ENCODE peak calls at places on chromosomes 11 and 22, in nine cellular contexts. S, I, A, D, L, O, B, G and C are unnamed samples.

GRCh38 chr11:117217141-117217609 is 14.7 kb downstream of the PCSK7 start:
- DNase-seq in S (no peak), L (no peak), G (peak), B (no peak), I (peak), D (no peak), A (no peak), O (peak), C (no peak)

GRCh38 chr11:30789270-30789669 is 203.1 kb upstream of the MPPED2 start:
- DNase-seq in G (no peak), B (no peak), O (no peak), D (no peak), L (no peak), A (no peak), S (no peak), I (peak), C (no peak)

GRCh38 chr11:7667460-7667859 is 5.8 kb downstream of the CYB5R2 start:
- DNase-seq in L (no peak), A (no peak), G (no peak), S (no peak), I (no peak), O (no peak), D (no peak), B (no peak), C (no peak)

GRCh38 chr11:125886997-125887372 is 483 bp upstream of the HYLS1 start:
- DNase-seq in G (peak), I (peak), L (peak), D (peak), S (no peak), A (no peak), B (peak), O (peak), C (peak)

GRCh38 chr22:38262051-38262795 is 10.6 kb downstream of the TMEM184B start:
- DNase-seq in S (no peak), A (peak), D (no peak), O (peak), L (peak), I (no peak), B (peak), G (peak), C (no peak)

GRCh38 chr11:68370211-68371111 is 58.1 kb downstream of the LRP5 start:
- DNase-seq in A (no peak), I (no peak), B (no peak), S (peak), D (no peak), O (peak), L (peak), G (no peak), C (no peak)

GRCh38 chr11:62033191-62034044 is 66.0 kb upstream of the FTH1 start:
- DNase-seq in L (no peak), I (no peak), G (no peak), O (no peak), S (no peak), B (no peak), A (no peak), D (no peak), C (no peak)

GRCh38 chr11:50170115-50170514 is 137.4 kb downstream of the OR4C45 start:
- DNase-seq in A (no peak), O (no peak), D (no peak), S (no peak), B (peak), L (no peak), G (no peak), I (no peak), C (no peak)

GRCh38 chr22:21982338-21982965 is at the start of gene TOP3B:
- DNase-seq in S (peak), O (peak), I (peak), L (peak), A (peak), G (peak), B (peak), D (peak), C (peak)

GRCh38 chr11:75240381-75241035 is at the start of gene TPBGL:
- DNase-seq in A (peak), G (peak), S (no peak), L (no peak), B (no peak), D (no peak), O (no peak), I (peak), C (no peak)

GRCh38 chr22:39634530-39635399 is 64.2 kb downstream of the CACNA1I start:
- DNase-seq in B (peak), G (no peak), S (no peak), D (no peak), L (peak), A (peak), I (peak), O (no peak), C (no peak)

GRCh38 chr11:132134322-132134721 is 763.9 kb downstream of the NTM start:
- DNase-seq in B (no peak), G (no peak), A (no peak), S (no peak), L (no peak), O (no peak), I (no peak), D (no peak), C (no peak)

DNA sequence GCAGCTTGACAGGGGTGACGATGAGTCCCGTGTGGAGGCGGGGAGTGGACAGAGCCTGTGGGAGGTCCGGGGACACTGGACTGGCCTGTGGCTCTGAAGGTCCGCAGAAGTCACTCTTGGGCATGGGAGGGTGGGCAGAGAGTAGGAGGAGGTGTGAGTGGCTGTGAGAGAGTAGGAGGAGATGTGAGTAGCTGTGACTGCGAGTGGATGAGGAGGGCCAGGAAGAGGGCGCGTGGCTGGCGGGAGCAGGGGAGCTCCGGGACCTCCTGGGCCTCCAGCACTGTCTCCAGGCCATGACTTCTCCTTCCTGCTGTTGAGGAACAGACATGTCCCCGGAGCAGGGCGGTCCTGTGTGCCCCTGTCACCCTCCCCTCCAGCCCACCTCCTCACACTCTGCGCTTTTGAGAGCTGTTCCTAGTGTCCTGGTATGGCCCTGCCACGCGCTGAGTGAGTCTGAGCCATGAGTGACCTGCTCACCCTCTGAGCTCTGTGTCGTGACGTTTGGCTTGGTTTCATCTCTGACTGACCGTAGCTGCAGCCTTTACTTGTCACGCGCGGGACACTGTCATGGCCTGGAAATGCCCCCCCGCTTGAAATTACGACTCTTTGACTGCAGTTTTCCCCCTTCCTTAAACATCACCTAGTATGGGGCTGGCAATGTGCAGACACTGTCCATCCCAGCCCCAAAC is 391.5 kb downstream of the TBC1D22A start:
- DNase-seq in I (no peak), G (no peak), L (no peak), S (no peak), D (no peak), O (no peak), A (no peak), B (no peak), C (no peak)
- H3K27ac ChIP-seq in I (no peak), G (no peak), L (no peak), S (no peak), D (no peak), O (no peak), A (no peak), B (no peak), C (no peak)

DNA sequence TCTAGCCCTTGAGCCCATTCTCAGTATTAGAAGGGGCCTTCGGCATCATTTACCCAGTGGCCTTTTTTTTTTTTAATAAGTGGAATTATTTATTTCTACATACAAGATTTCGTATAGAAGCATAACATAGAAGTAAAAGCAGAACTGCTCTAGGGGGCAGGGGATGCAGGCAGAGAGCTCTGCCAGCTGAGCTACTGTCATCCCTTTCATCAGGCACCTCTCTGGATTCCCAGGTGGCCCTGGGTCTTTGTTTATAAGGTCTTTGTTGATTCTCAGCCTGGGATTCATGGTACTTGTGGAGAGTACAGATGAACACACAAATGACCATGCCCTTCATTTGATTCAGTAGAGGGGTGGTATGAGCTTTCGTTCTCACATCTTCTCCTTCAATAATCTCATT is 66.4 kb downstream of the GAB2 start:
- DNase-seq in I (no peak), L (no peak), D (no peak), B (no peak), G (no peak), O (no peak), S (no peak), A (no peak), C (no peak)
- H3K27ac ChIP-seq in I (no peak), L (peak), D (no peak), B (peak), G (peak), O (peak), S (peak), A (peak), C (peak)

DNA sequence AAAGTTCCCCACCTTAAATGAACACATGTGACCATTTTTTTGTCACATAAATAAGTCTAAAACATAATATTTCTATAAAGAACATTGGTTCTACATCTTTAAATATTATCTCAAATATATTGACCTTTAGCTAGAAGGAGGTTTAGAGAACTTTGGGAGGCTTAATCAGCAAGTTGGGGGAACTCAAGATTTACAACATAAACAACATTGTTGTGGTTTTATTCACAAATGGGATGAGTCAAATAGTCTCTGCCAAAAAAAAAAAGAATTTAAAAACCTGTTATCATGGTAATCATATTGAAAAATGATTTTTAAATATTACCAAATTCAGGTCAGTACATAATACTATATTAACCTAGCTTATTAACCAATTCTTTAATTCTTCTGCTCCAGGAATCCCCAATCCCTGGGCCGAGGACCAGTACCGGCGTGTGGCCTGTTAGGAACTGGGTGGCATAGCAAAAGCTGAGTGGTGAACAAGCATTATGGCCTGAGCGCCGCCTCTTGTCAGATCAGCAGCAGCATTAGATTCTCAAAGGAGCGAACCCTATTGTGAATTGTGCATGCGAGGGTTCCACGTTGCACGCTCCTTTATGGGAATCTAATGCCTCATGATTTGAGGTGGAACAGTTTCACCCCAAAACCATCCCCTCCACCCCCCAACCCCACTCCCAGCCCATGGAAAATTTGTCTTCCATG is 98.2 kb downstream of the RDX start:
- DNase-seq in A (no peak), D (no peak), O (no peak), L (no peak), I (peak), S (no peak), G (no peak), B (no peak), C (no peak)
- H3K27ac ChIP-seq in A (no peak), D (no peak), O (no peak), L (no peak), I (no peak), S (no peak), G (no peak), B (no peak), C (no peak)

GRCh38 chr11:108983621-108984020 is 318.8 kb downstream of the DDX10 start:
- DNase-seq in L (no peak), A (no peak), D (no peak), G (no peak), S (no peak), O (no peak), B (no peak), I (no peak), C (no peak)

GRCh38 chr11:108984021-108984420 is 319.2 kb downstream of the DDX10 start:
- DNase-seq in S (no peak), A (no peak), O (no peak), I (no peak), D (no peak), G (no peak), L (no peak), B (no peak), C (no peak)

GRCh38 chr11:108985611-108986279 is 320.9 kb downstream of the DDX10 start:
- DNase-seq in G (no peak), D (no peak), L (no peak), I (peak), S (no peak), B (no peak), A (no peak), O (no peak), C (no peak)

GRCh38 chr11:108984548-108984947 is 319.7 kb downstream of the DDX10 start:
- DNase-seq in A (no peak), L (no peak), I (no peak), B (no peak), O (no peak), S (no peak), G (no peak), D (no peak), C (no peak)
- H3K27ac ChIP-seq in A (no peak), L (no peak), I (no peak), B (no peak), O (peak), S (no peak), G (no peak), D (no peak), C (no peak)

GRCh38 chr11:9155930-9156329 is 64.5 kb upstream of the SCUBE2 start:
- DNase-seq in S (no peak), I (no peak), O (no peak), G (no peak), A (no peak), B (no peak), L (no peak), D (no peak), C (no peak)

GRCh38 chr11:9160166-9160565 is 68.8 kb upstream of the SCUBE2 start:
- DNase-seq in I (peak), S (no peak), B (no peak), G (no peak), O (no peak), D (no peak), L (no peak), A (no peak), C (no peak)

GRCh38 chr11:9153651-9154050 is 62.3 kb upstream of the SCUBE2 start:
- DNase-seq in A (no peak), S (no peak), D (no peak), L (no peak), B (no peak), G (no peak), O (no peak), I (no peak), C (no peak)

DNA sequence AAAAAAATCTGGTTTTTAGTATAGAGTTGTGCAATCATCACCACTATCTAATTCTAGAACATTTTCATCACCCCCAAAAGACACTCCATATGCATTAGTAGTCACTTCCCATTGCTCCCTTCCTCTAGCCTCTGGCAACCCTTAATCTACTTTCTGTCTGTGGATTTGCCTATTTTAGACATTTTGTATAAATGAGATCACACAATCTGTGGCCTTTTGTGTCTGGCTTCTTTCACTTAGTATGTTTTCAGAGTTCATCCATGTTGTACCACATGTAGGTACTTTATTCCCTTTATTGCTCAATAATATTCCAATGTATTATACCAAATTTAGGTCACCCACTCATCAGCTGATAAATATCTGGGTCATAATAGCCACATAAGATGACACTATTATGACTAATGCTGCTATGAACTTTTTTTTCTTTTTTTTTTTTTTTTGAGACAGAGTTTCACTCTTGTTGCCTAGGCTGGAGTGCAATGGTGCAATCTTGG is 67.5 kb upstream of the SCUBE2 start:
- DNase-seq in A (no peak), B (no peak), I (peak), D (no peak), G (no peak), L (no peak), O (no peak), S (no peak), C (no peak)
- H3K27ac ChIP-seq in A (no peak), B (peak), I (no peak), D (no peak), G (no peak), L (no peak), O (no peak), S (no peak), C (no peak)

GRCh38 chr11:100827934-100828661 is 141.0 kb downstream of the ARHGAP42 start:
- DNase-seq in O (no peak), B (no peak), D (no peak), S (peak), A (no peak), L (no peak), I (peak), G (no peak), C (no peak)
- H3K27ac ChIP-seq in O (no peak), B (no peak), D (no peak), S (no peak), A (no peak), L (no peak), I (peak), G (no peak), C (no peak)

GRCh38 chr11:6638437-6638836 is 17.2 kb downstream of the DCHS1 start:
- DNase-seq in S (no peak), O (no peak), G (no peak), A (no peak), B (no peak), I (no peak), L (no peak), D (no peak), C (no peak)
- H3K27ac ChIP-seq in S (no peak), O (peak), G (no peak), A (peak), B (peak), I (no peak), L (no peak), D (no peak), C (no peak)

DNA sequence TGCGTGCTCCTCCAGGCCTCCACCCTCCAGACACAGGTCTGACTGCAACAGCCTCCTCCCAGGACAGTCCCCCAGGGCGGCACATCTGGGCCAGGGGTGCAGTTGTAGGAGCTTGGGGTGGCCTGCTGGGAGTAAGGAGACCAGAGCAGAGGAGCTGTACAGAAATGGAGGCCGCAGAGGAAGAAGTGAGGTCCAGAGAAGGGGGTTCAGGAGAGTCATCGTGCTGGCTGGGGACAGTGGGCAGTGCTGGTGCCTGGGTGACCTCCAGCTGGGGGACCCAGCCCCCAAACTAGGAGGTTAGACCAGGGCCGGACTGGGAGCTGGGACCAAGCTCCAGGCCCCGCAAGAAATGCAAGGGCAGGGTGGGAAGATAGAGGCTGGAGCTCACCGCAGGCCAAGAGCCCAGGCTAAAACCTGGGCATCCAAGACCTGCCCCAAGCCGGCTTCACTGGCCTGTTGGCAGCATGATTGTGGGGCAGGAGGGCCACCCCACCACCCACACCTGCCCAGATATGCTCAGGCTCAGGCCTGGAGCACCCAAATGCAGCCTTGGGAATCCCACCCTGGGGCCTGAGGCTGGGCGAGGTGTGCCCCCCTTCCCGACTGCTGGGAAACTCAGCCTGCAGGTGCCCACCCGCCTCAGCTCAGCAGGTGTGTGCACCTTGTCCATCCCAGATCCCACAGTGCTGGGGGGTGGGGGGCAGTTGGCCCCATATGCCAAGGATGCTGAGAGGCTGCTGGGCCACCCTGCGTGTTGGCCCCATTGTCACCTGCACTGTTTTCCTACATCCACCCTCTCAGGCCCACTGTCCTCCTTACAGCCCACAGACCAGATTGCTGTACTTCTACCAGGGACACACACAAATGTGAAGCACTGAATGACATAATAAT is 96.9 kb downstream of the MORC2 start:
- DNase-seq in O (peak), L (no peak), B (peak), A (no peak), G (peak), D (no peak), I (no peak), S (no peak), C (no peak)
- H3K27ac ChIP-seq in O (no peak), L (no peak), B (no peak), A (no peak), G (no peak), D (no peak), I (no peak), S (no peak), C (peak)

GRCh38 chr11:14645247-14645912 is 1.8 kb downstream of the PDE3B start:
- DNase-seq in B (no peak), I (peak), A (no peak), D (no peak), L (no peak), S (no peak), G (no peak), O (no peak), C (no peak)
- H3K27ac ChIP-seq in B (peak), I (no peak), A (peak), D (peak), L (no peak), S (no peak), G (peak), O (no peak), C (no peak)

GRCh38 chr22:30667486-30668305 is at the start of gene DUSP18:
- DNase-seq in A (peak), B (peak), O (peak), S (peak), L (peak), G (peak), D (peak), I (peak), C (peak)
- H3K27ac ChIP-seq in A (peak), B (peak), O (no peak), S (no peak), L (no peak), G (peak), D (peak), I (no peak), C (peak)